ENCODE peak calls at places on chromosomes 12 and 14, in seven cellular contexts. A, G, H, L, M, V and E are unnamed samples.

GRCh38 chr12:49057888-49058287 is 2.7 kb downstream of the KMT2D start:
- DNase-seq in A (no peak), G (no peak), H (no peak), L (no peak), M (no peak), V (no peak), E (no peak)

GRCh38 chr12:53575502-53576264 is 50.5 kb downstream of the ATF7 start:
- DNase-seq in A (no peak), G (no peak), H (no peak), L (no peak), M (peak), V (no peak), E (no peak)

GRCh38 chr12:120077260-120077659 is 39.3 kb downstream of the RAB35 start:
- DNase-seq in A (no peak), G (no peak), H (no peak), L (no peak), M (no peak), V (no peak), E (no peak)

GRCh38 chr12:93198086-93198485 is 179.6 kb upstream of the NUDT4 start:
- DNase-seq in A (no peak), G (no peak), H (peak), L (no peak), M (peak), V (no peak), E (no peak)

GRCh38 chr14:103743691-103744090 is 28.1 kb downstream of the ZFYVE21 start:
- DNase-seq in A (no peak), G (no peak), H (no peak), L (no peak), M (no peak), V (no peak), E (no peak)

GRCh38 chr12:80811957-80812708 is 95.4 kb downstream of the MYF5 start:
- DNase-seq in A (no peak), G (no peak), H (no peak), L (no peak), M (no peak), V (no peak), E (no peak)

GRCh38 chr14:105019861-105020814 is 745 bp downstream of the CDCA4 start:
- DNase-seq in A (peak), G (peak), H (no peak), L (peak), M (no peak), V (peak), E (peak)

GRCh38 chr12:102095677-102096263 is 24.1 kb downstream of the NUP37 start:
- DNase-seq in A (peak), G (no peak), H (peak), L (no peak), M (peak), V (no peak), E (no peak)

GRCh38 chr14:103109789-103110415 is 13.4 kb upstream of the TNFAIP2 start:
- DNase-seq in A (no peak), G (no peak), H (no peak), L (no peak), M (peak), V (no peak), E (no peak)

GRCh38 chr14:75213172-75213571 is 36.8 kb upstream of the TMED10 start:
- DNase-seq in A (no peak), G (no peak), H (no peak), L (no peak), M (no peak), V (no peak), E (no peak)

GRCh38 chr12:62032838-62033237 is 227.4 kb upstream of the USP15 start:
- DNase-seq in A (no peak), G (no peak), H (no peak), L (no peak), M (no peak), V (no peak), E (no peak)

GRCh38 chr14:103879570-103880333 is 32.4 kb upstream of the PPP1R13B start:
- DNase-seq in A (no peak), G (no peak), H (no peak), L (no peak), M (no peak), V (no peak), E (no peak)

GRCh38 chr12:110073049-110073831 is 24.9 kb upstream of the C12orf76 start:
- DNase-seq in A (no peak), G (no peak), H (no peak), L (peak), M (no peak), V (no peak), E (no peak)

GRCh38 chr12:66836623-66837310 is 157.9 kb upstream of the GRIP1 start:
- DNase-seq in A (no peak), G (no peak), H (no peak), L (no peak), M (no peak), V (no peak), E (no peak)

GRCh38 chr12:63151061-63151897 is at the start of gene AVPR1A:
- DNase-seq in A (no peak), G (no peak), H (no peak), L (no peak), M (no peak), V (no peak), E (no peak)

GRCh38 chr14:64195194-64195593 is 99.0 kb downstream of the ESR2 start:
- DNase-seq in A (peak), G (no peak), H (no peak), L (no peak), M (no peak), V (no peak), E (no peak)

GRCh38 chr14:91867316-91867988 is at the start of gene TC2N:
- DNase-seq in A (no peak), G (peak), H (no peak), L (no peak), M (no peak), V (no peak), E (peak)

GRCh38 chr12:69161835-69162234 is 77.5 kb upstream of the CPSF6 start:
- DNase-seq in A (peak), G (no peak), H (no peak), L (no peak), M (peak), V (no peak), E (peak)

GRCh38 chr14:96105089-96105920 is 66.1 kb downstream of the C14orf132 start:
- DNase-seq in A (no peak), G (no peak), H (no peak), L (no peak), M (peak), V (no peak), E (no peak)